ENCODE peak calls at places on chromosomes 1 and 21, in five cellular contexts. U is transverse colon, O is AG10803, S is neural crest cell, H is lower leg skin. V is an unnamed sample.

GRCh38 chr1:184113251-184113650 is 61.7 kb downstream of the TSEN15 start:
- DNase-seq in U (no peak), O (peak), S (no peak), H (no peak), V (no peak)

GRCh38 chr1:190168116-190168515 is 309.5 kb downstream of the BRINP3 start:
- DNase-seq in U (no peak), O (no peak), S (no peak), H (no peak), V (no peak)

GRCh38 chr1:53543771-53544695 is 84.8 kb downstream of the DMRTB1 start:
- DNase-seq in U (no peak), O (peak), S (no peak), H (peak), V (no peak)

GRCh38 chr1:201633811-201634210 is 94.9 kb downstream of the NAV1 start:
- DNase-seq in U (no peak), O (no peak), S (no peak), H (no peak), V (no peak)

GRCh38 chr21:35737899-35738341 is 322.4 kb downstream of the SETD4 start:
- DNase-seq in U (no peak), O (peak), S (no peak), H (no peak), V (no peak)

GRCh38 chr1:116540088-116540487 is 30.7 kb downstream of the CD58 start:
- DNase-seq in U (no peak), O (no peak), S (no peak), H (no peak), V (no peak)

GRCh38 chr1:24779689-24780464 is 34.6 kb downstream of the CLIC4 start:
- DNase-seq in U (no peak), O (no peak), S (no peak), H (no peak), V (no peak)

GRCh38 chr1:213549982-213550381 is 437.8 kb upstream of the PROX1 start:
- DNase-seq in U (no peak), O (no peak), S (no peak), H (no peak), V (no peak)

GRCh38 chr1:37931148-37931492 is 15.7 kb downstream of the INPP5B start:
- DNase-seq in U (peak), O (no peak), S (no peak), H (no peak), V (no peak)

GRCh38 chr1:8889925-8890785 is 11.7 kb upstream of the ENO1 start:
- DNase-seq in U (peak), O (peak), S (no peak), H (peak), V (peak)

DNA sequence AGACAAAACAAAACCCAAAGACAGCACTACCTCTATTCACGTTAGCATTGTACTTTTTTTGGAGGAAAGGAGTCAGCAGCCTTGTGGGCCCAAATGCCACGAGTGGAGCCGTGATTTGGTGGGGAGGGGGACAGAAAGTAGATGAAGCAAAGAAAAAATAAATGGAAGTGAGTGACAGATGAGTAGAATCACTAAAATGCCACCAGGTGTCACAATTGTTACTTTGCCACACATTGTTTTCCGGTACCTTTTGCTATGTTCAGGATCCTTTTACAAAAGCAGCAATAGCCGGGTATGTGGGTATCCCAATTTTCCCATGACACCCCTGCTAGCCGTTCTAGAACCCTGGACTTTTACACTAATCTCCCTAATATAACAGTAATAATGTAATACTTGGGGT is 85.0 kb upstream of the AK4 start:
- DNase-seq in U (no peak), O (no peak), S (no peak), H (no peak), V (no peak)
- TF ChIP-seq CTCF in U (no peak), O (no peak), S (no peak), H (no peak), V (no peak)

DNA sequence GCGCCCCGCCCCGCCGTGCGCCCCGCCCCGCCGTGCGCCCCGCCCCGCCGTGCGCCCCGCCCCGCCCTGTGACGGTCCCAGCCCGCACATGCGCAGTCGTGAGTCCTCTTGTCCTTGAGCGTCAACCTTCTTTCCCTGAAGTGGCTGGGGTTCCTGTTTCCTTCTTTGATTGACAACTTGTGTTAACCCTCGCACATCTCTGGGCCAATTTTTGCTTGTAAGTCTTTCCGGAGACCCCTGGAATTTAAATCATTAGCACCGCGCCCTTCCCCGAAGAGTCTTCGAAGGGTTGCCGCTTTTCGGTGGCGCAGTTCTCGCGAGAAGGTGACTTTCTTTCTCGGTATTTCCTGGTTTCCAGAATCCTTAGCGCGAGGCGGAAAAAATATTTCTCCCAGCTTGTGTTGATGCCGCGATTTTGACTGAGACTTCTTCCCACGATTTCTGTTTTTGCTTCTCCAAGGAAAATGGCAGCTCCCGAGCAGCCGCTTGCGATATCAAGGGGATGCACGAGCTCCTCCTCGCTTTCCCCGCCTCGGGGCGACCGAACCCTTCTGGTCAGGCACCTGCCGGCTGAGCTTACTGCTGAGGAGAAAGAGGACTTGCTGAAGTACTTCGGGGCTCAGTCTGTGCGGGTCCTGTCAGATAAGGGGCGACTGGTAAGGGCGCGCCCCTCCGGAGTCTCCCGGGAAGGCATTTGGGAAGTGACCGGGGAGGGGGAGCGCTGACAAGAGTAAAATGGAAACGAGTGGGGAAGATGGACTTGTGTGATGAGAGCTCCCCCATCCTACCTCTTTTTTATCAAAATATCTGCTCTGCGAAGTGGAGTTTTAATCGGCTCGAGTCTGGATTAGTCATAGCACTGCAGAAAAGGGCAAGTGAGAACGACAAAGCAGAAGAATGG is at the start of gene RNPC3:
- DNase-seq in U (peak), O (peak), S (peak), H (peak), V (peak)
- TF ChIP-seq CTCF in U (no peak), O (peak), S (peak), H (no peak), V (peak)

GRCh38 chr1:152497273-152497672 is 13.3 kb upstream of the LCE5A start:
- DNase-seq in U (no peak), O (peak), S (no peak), H (no peak), V (peak)
- TF ChIP-seq CTCF in U (peak), O (peak), S (no peak), H (no peak), V (peak)

GRCh38 chr1:170265234-170265633 is 119.5 kb downstream of the NTMT2 start:
- DNase-seq in U (no peak), O (no peak), S (no peak), H (no peak), V (no peak)

GRCh38 chr1:170262540-170262939 is 116.8 kb downstream of the NTMT2 start:
- DNase-seq in U (no peak), O (peak), S (no peak), H (no peak), V (no peak)

GRCh38 chr1:170261669-170262068 is 115.9 kb downstream of the NTMT2 start:
- DNase-seq in U (no peak), O (peak), S (no peak), H (no peak), V (peak)

GRCh38 chr1:170271430-170271829 is 125.7 kb downstream of the NTMT2 start:
- DNase-seq in U (no peak), O (no peak), S (no peak), H (no peak), V (no peak)

DNA sequence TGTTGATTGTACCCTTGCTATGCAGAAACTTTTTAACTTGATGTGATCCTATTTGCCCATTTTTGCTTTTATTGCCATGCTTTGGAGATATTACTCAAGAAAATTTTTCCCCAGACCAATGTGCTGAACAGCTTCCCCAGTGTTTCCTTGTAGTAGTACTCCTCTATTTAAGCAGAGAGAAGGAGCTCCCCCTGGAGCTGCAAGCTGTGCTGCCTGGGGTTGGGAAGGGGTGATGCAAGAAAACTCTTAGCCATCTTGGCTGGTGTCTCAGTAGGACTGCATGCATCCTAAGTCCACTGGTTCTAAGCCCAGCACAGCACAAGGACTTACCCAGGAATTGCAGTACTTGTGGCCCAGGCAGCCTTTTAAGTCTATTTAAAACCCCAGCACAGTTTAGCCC is 121.6 kb downstream of the NTMT2 start:
- DNase-seq in U (no peak), O (peak), S (no peak), H (no peak), V (peak)
- TF ChIP-seq CTCF in U (no peak), O (peak), S (peak), H (no peak), V (no peak)

GRCh38 chr1:204443871-204444581 is 32.4 kb upstream of the PPP1R15B start:
- DNase-seq in U (no peak), O (no peak), S (no peak), H (no peak), V (no peak)

GRCh38 chr1:204446413-204447111 is 34.9 kb upstream of the PPP1R15B start:
- DNase-seq in U (peak), O (peak), S (peak), H (no peak), V (peak)

GRCh38 chr1:204447736-204448135 is 36.1 kb upstream of the PPP1R15B start:
- DNase-seq in U (no peak), O (no peak), S (no peak), H (no peak), V (no peak)

GRCh38 chr1:204447220-204447619 is 35.6 kb upstream of the PPP1R15B start:
- DNase-seq in U (no peak), O (no peak), S (no peak), H (no peak), V (no peak)

DNA sequence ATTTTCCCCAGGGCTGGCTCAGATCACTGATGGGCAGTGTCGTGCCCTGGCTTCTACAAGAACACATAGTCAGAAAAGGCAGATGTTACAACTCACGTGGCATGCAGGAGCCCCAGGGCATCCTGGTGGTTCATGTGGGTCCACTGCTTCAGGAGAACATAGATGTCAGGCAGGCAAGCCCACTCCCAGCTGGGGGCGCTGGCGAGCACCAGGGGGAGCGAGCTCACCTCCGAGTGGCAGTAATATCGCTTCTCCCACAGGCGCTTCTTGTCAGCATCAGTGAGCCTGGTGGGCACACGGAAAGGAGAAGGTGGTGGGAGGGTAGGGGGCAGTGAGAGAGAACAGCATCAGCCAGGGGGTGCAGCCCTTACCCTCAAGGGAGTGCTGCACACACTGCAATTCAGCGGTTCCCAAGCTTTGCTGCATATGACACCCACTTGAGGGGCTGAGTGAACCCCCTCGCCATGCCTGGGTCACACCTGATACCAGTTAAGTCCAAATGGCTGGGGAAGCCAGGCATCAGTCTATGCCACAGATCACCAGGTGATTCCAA is 34.3 kb upstream of the PPP1R15B start:
- DNase-seq in U (peak), O (peak), S (peak), H (no peak), V (peak)
- TF ChIP-seq CTCF in U (peak), O (peak), S (no peak), H (no peak), V (peak)

GRCh38 chr1:26754086-26754874 is 33.5 kb upstream of the PIGV start:
- DNase-seq in U (no peak), O (no peak), S (no peak), H (no peak), V (no peak)
- TF ChIP-seq CTCF in U (no peak), O (no peak), S (no peak), H (no peak), V (no peak)

DNA sequence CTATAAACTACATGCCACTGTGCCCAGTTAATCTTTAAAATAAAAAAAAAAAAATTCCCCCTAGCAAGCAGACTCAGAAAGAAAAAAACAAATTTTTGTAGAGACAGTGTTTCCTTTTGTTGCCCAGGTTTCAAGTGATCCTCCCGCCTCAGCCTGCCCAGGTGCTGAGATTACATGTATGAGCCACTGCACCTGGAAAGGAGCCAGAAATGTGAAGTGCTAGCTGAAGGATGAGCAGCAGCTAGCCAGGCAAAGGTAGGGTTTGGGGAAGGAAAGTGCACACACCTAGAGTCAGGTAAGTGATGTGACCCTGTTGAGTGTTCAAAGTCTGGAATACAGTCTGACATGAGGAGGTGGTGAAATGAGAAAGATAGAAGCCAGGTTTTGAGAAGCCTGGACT is 1.7 kb downstream of the AKR1A1 start:
- DNase-seq in U (peak), O (no peak), S (no peak), H (no peak), V (no peak)
- TF ChIP-seq CTCF in U (no peak), O (no peak), S (no peak), H (no peak), V (no peak)

GRCh38 chr1:22457356-22457755 is 5.7 kb downstream of the ZBTB40 start:
- DNase-seq in U (no peak), O (peak), S (no peak), H (no peak), V (no peak)
- TF ChIP-seq CTCF in U (no peak), O (peak), S (no peak), H (no peak), V (no peak)

GRCh38 chr1:119674835-119675289 is 26.8 kb upstream of the ZNF697 start:
- DNase-seq in U (peak), O (peak), S (no peak), H (peak), V (peak)
- TF ChIP-seq CTCF in U (no peak), O (peak), S (no peak), H (no peak), V (peak)